ENCODE peak calls at places on chromosomes 2 and 18, in seven cellular contexts. S is PC-3, R is GM12878, I is HL-60, P is AG04449, K is PC-9, A is small intestine. Y is an unnamed sample.

GRCh38 chr2:81068144-81068543 is 763.6 kb upstream of the LRRTM1 start:
- DNase-seq in K (no peak), R (no peak), S (no peak), I (no peak), P (no peak), A (no peak), Y (no peak)

GRCh38 chr2:126513033-126513432 is 142.9 kb upstream of the GYPC start:
- DNase-seq in I (no peak), S (peak), K (no peak), P (no peak), A (no peak), R (no peak), Y (peak)

GRCh38 chr2:219500135-219500534 is 1.4 kb downstream of the GMPPA start:
- DNase-seq in P (no peak), I (no peak), R (no peak), K (no peak), A (no peak), S (peak), Y (no peak)

GRCh38 chr2:66324924-66325583 is 109.9 kb upstream of the MEIS1 start:
- DNase-seq in K (no peak), A (no peak), I (no peak), S (no peak), P (no peak), R (no peak), Y (no peak)

GRCh38 chr2:37711308-37711731 is 39.9 kb upstream of the CDC42EP3 start:
- DNase-seq in K (peak), A (peak), I (no peak), S (peak), P (peak), R (no peak), Y (peak)

GRCh38 chr18:36322408-36322728 is 24.9 kb downstream of the FHOD3 start:
- DNase-seq in I (no peak), R (no peak), K (no peak), A (no peak), S (no peak), P (no peak), Y (no peak)

GRCh38 chr18:44541159-44541558 is 139.5 kb upstream of the SETBP1 start:
- DNase-seq in R (no peak), I (no peak), P (no peak), S (no peak), K (no peak), A (no peak), Y (no peak)

GRCh38 chr2:172693037-172693436 is 42.6 kb upstream of the RAPGEF4 start:
- DNase-seq in P (peak), K (peak), A (peak), R (no peak), S (peak), I (peak), Y (peak)

GRCh38 chr2:207135340-207135739 is 30.4 kb downstream of the KLF7 start:
- DNase-seq in A (no peak), P (no peak), R (no peak), S (peak), K (peak), I (no peak), Y (no peak)

GRCh38 chr2:82395531-82395930 is 2063.5 kb downstream of the SUCLG1 start:
- DNase-seq in I (no peak), A (no peak), K (no peak), R (no peak), S (no peak), P (no peak), Y (no peak)

GRCh38 chr2:37688771-37689468 is 17.5 kb upstream of the CDC42EP3 start:
- DNase-seq in I (no peak), A (no peak), S (peak), R (no peak), P (peak), K (peak), Y (peak)

GRCh38 chr2:232485757-232486557 is 1.7 kb downstream of the ECEL1 start:
- DNase-seq in A (no peak), I (no peak), S (no peak), K (no peak), P (no peak), R (no peak), Y (no peak)

GRCh38 chr18:33231474-33232317 is 208.8 kb downstream of the CCDC178 start:
- DNase-seq in K (peak), S (peak), A (peak), R (peak), P (no peak), I (peak), Y (peak)

GRCh38 chr2:187138240-187138639 is 289.3 kb upstream of the ZSWIM2 start:
- DNase-seq in I (no peak), R (no peak), A (peak), S (peak), K (no peak), P (no peak), Y (peak)

GRCh38 chr2:159758686-159759085 is 39.3 kb downstream of the CD302 start:
- DNase-seq in K (peak), A (no peak), S (no peak), P (no peak), R (no peak), I (no peak), Y (no peak)

GRCh38 chr2:233940376-233941276 is 23.5 kb downstream of the TRPM8 start:
- DNase-seq in P (no peak), A (peak), I (no peak), S (no peak), R (no peak), K (peak), Y (no peak)

GRCh38 chr2:200319587-200320337 is 13.3 kb downstream of the SPATS2L start:
- DNase-seq in P (no peak), I (no peak), A (peak), K (peak), R (no peak), S (peak), Y (peak)

GRCh38 chr2:152716805-152717241 is 438 bp downstream of the PRPF40A start:
- DNase-seq in S (peak), R (no peak), I (no peak), A (no peak), K (no peak), P (no peak), Y (peak)

GRCh38 chr2:214481204-214481603 is 70.3 kb downstream of the VWC2L start:
- DNase-seq in R (no peak), P (peak), I (no peak), K (no peak), A (no peak), S (no peak), Y (peak)

GRCh38 chr2:222483513-222484039 is 59.2 kb downstream of the SGPP2 start:
- DNase-seq in A (no peak), P (no peak), K (no peak), R (no peak), I (no peak), S (no peak), Y (no peak)

GRCh38 chr18:47184419-47185050 is 8.4 kb upstream of the IER3IP1 start:
- DNase-seq in A (no peak), P (no peak), I (peak), K (no peak), R (no peak), S (no peak), Y (peak)

GRCh38 chr2:25165992-25166618 is 2.3 kb downstream of the POMC start:
- DNase-seq in I (no peak), A (peak), R (peak), S (peak), K (no peak), P (no peak), Y (peak)

GRCh38 chr2:16357188-16357587 is 308.4 kb downstream of the CYRIA start:
- DNase-seq in R (no peak), A (no peak), S (no peak), P (no peak), K (no peak), I (no peak), Y (no peak)

GRCh38 chr2:73852020-73852419 is 23.3 kb downstream of the STAMBP start:
- DNase-seq in I (no peak), A (no peak), R (no peak), P (no peak), K (peak), S (peak), Y (peak)

GRCh38 chr18:49519041-49519971 is 32.3 kb upstream of the C18orf32 start:
- DNase-seq in K (no peak), R (no peak), P (no peak), A (no peak), I (no peak), S (no peak), Y (no peak)

GRCh38 chr2:168427451-168427850 is 28.6 kb upstream of the CERS6 start:
- DNase-seq in K (no peak), I (no peak), A (peak), P (peak), S (no peak), R (no peak), Y (peak)

GRCh38 chr18:26215247-26215970 is 10.8 kb upstream of the TAF4B start:
- DNase-seq in P (no peak), K (no peak), R (peak), A (no peak), I (no peak), S (no peak), Y (no peak)

DNA sequence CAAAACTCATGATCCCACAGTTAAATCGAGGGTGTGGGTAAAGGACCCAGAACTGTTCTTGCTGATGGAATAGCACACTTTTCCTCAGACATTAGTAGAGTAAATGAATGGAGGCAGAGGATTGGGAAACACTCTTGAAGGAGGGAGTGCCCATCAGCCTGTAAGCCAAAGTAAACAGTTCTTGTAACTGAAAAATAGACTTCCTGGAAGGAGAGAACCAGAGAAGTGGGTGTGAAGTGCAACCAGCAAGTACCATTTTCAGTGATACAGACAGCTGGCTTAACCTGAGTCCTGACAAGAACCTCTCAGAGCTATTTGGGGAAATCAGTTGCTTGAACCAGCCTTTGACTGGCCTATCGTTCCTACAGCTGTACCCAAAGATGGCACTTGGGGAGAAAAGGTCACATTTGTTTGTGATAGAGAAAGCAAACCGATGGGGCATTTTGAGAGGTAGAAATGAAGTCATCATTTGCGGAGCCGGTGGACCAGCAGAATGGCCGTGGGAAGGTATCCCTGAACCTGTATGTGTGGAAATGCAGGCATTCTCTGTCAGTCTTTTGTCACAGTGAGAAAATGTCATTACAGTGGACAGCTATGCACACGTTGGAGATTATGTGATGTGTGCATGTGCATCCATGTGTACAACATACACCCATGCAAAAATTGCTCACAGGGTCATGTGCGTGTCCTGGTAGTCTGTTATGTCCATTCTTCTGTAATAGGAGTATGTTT is 17.7 kb downstream of the CRIM1 start:
- DNase-seq in P (no peak), K (peak), A (peak), I (no peak), R (no peak), S (peak), Y (no peak)
- H3K4me3 ChIP-seq in P (no peak), K (peak), A (no peak), I (no peak), R (no peak), S (no peak), Y (no peak)

GRCh38 chr2:96113367-96113677 is 3.0 kb downstream of the ADRA2B start:
- DNase-seq in I (no peak), P (no peak), R (no peak), A (no peak), S (no peak), K (no peak), Y (no peak)
- H3K4me3 ChIP-seq in I (no peak), P (no peak), R (no peak), A (no peak), S (no peak), K (no peak), Y (no peak)

DNA sequence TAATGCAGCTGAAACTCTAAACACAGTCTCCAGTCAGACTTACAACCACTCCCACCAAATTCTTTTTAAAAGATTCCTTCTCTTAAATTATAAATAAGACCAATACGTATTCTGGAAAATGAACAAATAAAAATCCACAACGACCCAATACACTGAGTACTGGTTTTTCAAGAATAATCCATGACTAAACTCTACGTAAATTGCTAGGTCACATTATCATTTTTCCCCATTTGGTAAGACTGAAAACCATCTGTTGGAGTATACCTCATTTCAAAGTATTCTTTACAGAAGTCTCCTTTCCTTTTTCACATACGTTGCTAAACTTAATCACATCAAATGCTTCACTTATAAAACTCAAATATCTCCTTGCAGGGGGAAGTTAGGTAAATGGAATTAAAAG is 6.0 kb downstream of the ZNF516 start:
- DNase-seq in K (no peak), P (no peak), I (no peak), S (no peak), R (no peak), A (no peak), Y (no peak)
- H3K4me3 ChIP-seq in K (no peak), P (peak), I (no peak), S (no peak), R (peak), A (no peak), Y (peak)

DNA sequence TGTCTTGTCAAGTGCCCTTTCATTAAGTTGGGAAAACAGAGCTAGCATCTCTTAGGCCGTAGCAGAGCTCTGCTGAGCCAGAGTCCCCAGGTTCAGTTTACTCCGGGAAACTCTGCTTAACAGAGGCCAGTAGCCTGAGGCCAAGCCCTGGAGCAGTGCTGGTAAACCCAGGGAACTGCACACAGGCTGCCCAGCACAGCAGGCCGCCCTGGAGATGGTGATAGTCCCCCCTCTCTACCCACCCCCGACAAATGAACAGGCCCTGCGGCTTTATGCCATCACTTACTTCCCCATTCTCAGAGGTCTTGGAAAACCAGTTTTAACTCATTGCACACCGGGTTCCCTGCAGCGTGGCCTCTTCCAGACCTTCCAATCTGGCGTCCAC is 3.5 kb downstream of the CNNM4 start:
- DNase-seq in R (no peak), S (peak), A (no peak), P (no peak), I (no peak), K (peak), Y (peak)
- H3K4me3 ChIP-seq in R (peak), S (peak), A (peak), P (peak), I (peak), K (peak), Y (peak)

GRCh38 chr2:132725134-132725533 is 55.1 kb upstream of the LYPD1 start:
- DNase-seq in A (no peak), R (no peak), K (no peak), S (no peak), P (no peak), I (no peak), Y (no peak)
- H3K4me3 ChIP-seq in A (no peak), R (no peak), K (no peak), S (no peak), P (no peak), I (no peak), Y (no peak)

GRCh38 chr2:44951124-44951523 is 9.6 kb downstream of the SIX3 start:
- DNase-seq in P (no peak), R (no peak), K (no peak), I (no peak), A (no peak), S (no peak), Y (no peak)

GRCh38 chr2:44948565-44949328 is 7.2 kb downstream of the SIX3 start:
- DNase-seq in K (no peak), I (no peak), R (no peak), S (no peak), A (no peak), P (no peak), Y (no peak)

GRCh38 chr2:44951714-44952113 is 10.2 kb downstream of the SIX3 start:
- DNase-seq in P (no peak), K (no peak), A (no peak), I (no peak), S (no peak), R (no peak), Y (no peak)

GRCh38 chr2:44950646-44951045 is 9.1 kb downstream of the SIX3 start:
- DNase-seq in S (no peak), K (no peak), R (no peak), A (no peak), I (no peak), P (no peak), Y (no peak)

DNA sequence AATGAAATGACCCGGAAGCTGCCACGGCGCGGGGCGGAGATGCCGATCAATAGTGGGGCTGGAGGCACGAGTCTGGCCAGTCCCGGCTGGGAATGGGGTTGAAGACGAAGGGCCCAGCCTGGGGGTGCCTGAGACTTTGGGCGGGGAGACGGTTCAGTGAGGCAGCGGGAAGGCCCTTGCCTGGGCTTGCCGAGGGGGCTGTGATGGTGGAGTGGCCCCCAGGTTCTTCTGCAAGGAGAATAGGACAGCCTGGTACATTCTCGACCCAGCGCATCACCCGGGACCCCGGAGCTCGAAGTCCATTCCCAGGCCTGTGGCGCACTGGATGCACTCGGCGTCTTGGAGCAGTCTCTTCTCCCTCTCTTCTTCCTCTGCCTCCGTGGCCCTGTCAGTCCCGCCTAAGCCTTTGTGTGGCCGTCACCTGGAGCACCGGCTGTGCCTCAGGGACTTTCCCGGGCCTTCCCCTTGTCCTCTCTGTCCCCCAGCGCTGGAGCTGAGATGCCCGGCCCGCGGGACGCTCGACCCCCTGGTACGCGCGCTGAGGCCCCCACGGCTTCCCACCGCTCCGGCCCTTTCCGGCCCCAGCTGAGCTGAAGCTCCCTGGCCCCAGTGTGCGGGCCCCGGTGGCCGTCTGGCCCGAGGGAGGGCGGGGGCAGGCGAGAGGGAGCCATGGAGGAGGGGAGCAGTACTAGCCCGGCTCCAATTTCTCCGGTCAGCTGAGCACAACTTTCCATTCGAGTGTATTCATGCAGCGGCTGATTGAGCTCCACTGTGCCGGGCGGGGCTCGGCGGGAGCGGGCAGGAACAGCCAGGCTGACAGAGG is 8.0 kb downstream of the SIX3 start:
- DNase-seq in R (no peak), K (no peak), S (no peak), I (no peak), P (no peak), A (no peak), Y (no peak)
- H3K4me3 ChIP-seq in R (peak), K (no peak), S (no peak), I (no peak), P (no peak), A (no peak), Y (no peak)

DNA sequence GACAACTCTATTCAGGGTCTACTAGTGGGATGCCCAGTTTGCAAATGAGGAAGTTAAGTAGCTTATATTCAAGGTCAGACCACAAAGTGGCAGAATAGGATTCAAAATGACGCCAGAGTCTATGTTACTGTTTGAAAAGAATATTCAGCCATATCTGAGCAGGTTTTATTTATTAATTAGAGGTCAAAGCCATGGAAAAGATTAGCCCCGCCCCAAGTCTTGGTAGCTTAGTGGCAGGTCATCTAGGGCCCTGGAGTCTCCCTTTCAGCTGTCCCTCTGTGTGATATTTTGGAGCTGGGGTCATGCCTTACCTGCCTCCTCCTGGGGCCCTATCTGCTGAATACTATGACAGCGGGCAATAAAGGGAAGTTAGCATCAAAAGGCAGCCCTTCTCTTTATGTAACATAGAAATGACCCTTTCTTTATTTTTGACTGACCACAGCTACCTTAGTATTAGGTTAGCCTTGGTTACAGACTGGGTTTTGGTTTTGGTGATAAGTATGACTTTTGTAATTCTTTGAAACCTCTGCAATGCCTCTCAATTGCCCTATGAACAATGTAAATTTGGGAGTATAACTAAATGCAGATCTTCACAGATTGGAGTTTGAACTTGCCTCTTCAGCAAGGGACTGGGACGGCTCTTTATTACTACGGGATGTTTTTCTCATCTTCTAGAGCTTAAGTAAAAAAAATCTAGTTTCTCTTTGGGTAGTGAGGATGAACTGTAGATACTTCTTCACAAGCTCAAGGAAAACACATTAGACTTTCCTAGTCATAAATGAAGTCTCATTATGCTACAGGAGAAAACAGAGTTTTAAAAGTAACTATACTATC is 153.0 kb upstream of the ITGA4 start:
- DNase-seq in I (no peak), P (no peak), S (no peak), K (no peak), R (no peak), A (no peak), Y (no peak)
- H3K4me3 ChIP-seq in I (no peak), P (no peak), S (no peak), K (no peak), R (peak), A (no peak), Y (no peak)

DNA sequence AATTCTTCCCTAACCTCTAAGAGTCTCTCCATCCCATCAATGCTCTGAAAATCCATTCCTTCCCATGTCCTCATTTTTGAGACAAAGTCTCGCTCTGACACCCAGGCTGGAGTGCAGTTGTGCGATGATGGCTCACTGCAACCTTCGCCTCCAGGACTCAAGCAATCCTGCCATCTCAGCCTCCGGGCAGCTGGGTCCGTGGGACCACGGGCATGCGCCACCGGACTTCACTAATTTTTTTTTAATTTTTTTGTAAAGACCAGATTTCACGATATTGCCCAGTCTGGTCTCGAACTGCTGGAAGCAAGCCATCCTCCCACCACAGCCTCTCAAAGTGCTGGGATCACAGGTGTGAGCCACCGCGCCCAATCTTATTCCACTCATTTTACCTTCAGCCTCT is 1.6 kb downstream of the FEZ2 start:
- DNase-seq in K (no peak), R (no peak), A (no peak), I (no peak), S (no peak), P (no peak), Y (no peak)
- H3K4me3 ChIP-seq in K (peak), R (peak), A (no peak), I (no peak), S (peak), P (peak), Y (no peak)